ENCODE peak calls at places on chromosomes 11 and 22, in ten cellular contexts. C, P, L, A, M, O, Z, D, E and J are unnamed samples.

GRCh38 chr22:30873661-30874060 is 94.9 kb downstream of the MORC2 start:
- DNase-seq in C (no peak), P (no peak), L (no peak), A (no peak), M (peak), O (no peak), Z (no peak), D (no peak), E (no peak), J (no peak)

GRCh38 chr11:117932987-117933386 is 3.8 kb upstream of the TMPRSS13 start:
- DNase-seq in C (no peak), P (no peak), L (no peak), A (no peak), M (no peak), O (no peak), Z (no peak), D (no peak), E (peak), J (no peak)

GRCh38 chr22:49962012-49962750 is 1.6 kb downstream of the PIM3 start:
- DNase-seq in C (peak), P (peak), L (peak), A (peak), M (peak), O (peak), Z (peak), D (peak), E (peak), J (peak)

GRCh38 chr11:110621826-110622225 is 90.4 kb downstream of the ARHGAP20 start:
- DNase-seq in C (no peak), P (peak), L (peak), A (no peak), M (no peak), O (no peak), Z (no peak), D (no peak), E (no peak), J (no peak)

GRCh38 chr11:2166091-2166851 is 5.3 kb upstream of the INS start:
- DNase-seq in C (peak), P (no peak), L (no peak), A (no peak), M (no peak), O (no peak), Z (peak), D (peak), E (no peak), J (no peak)

GRCh38 chr22:48367731-48368130 is 1459.9 kb downstream of the BRD1 start:
- DNase-seq in C (no peak), P (no peak), L (no peak), A (no peak), M (no peak), O (no peak), Z (no peak), D (no peak), E (peak), J (no peak)

GRCh38 chr11:78100276-78101040 is 20.8 kb upstream of the NDUFC2 start:
- DNase-seq in C (no peak), P (no peak), L (no peak), A (no peak), M (no peak), O (no peak), Z (no peak), D (no peak), E (no peak), J (no peak)

GRCh38 chr22:20021196-20022181 is 579 bp downstream of the TANGO2 start:
- DNase-seq in C (no peak), P (peak), L (no peak), A (no peak), M (peak), O (peak), Z (peak), D (no peak), E (peak), J (no peak)

GRCh38 chr11:29612423-29612822 is 404.4 kb downstream of the KCNA4 start:
- DNase-seq in C (no peak), P (no peak), L (no peak), A (no peak), M (no peak), O (no peak), Z (no peak), D (no peak), E (no peak), J (no peak)

GRCh38 chr22:50146440-50147228 is 23.9 kb upstream of the PANX2 start:
- DNase-seq in C (no peak), P (peak), L (peak), A (no peak), M (peak), O (no peak), Z (no peak), D (no peak), E (peak), J (no peak)

GRCh38 chr11:109015283-109015682 is 350.4 kb downstream of the DDX10 start:
- DNase-seq in C (no peak), P (peak), L (peak), A (no peak), M (no peak), O (peak), Z (peak), D (no peak), E (no peak), J (no peak)

GRCh38 chr11:126268361-126268707 is 361 bp downstream of the SRPRA start:
- DNase-seq in C (no peak), P (no peak), L (no peak), A (no peak), M (no peak), O (no peak), Z (no peak), D (no peak), E (no peak), J (no peak)

GRCh38 chr11:24496728-24497396 is at the start of gene LUZP2:
- DNase-seq in C (no peak), P (peak), L (no peak), A (no peak), M (peak), O (peak), Z (peak), D (no peak), E (no peak), J (no peak)

GRCh38 chr11:61976420-61976800 is 9.0 kb upstream of the FTH1 start:
- DNase-seq in C (no peak), P (no peak), L (no peak), A (no peak), M (peak), O (no peak), Z (no peak), D (no peak), E (no peak), J (no peak)

GRCh38 chr11:15692739-15693138 is 578.0 kb downstream of the INSC start:
- DNase-seq in C (no peak), P (peak), L (no peak), A (no peak), M (no peak), O (peak), Z (no peak), D (no peak), E (no peak), J (no peak)

GRCh38 chr11:35584321-35584720 is 33.9 kb upstream of the FJX1 start:
- DNase-seq in C (no peak), P (peak), L (peak), A (no peak), M (no peak), O (peak), Z (peak), D (no peak), E (no peak), J (no peak)

GRCh38 chr11:68340003-68340767 is 27.8 kb downstream of the LRP5 start:
- DNase-seq in C (peak), P (no peak), L (no peak), A (no peak), M (no peak), O (no peak), Z (no peak), D (no peak), E (no peak), J (no peak)

GRCh38 chr11:43943931-43944751 is 1.7 kb downstream of the C11orf96 start:
- DNase-seq in C (no peak), P (peak), L (no peak), A (no peak), M (peak), O (peak), Z (peak), D (no peak), E (no peak), J (no peak)

GRCh38 chr11:7591107-7591894 is 77.5 kb downstream of the PPFIBP2 start:
- DNase-seq in C (no peak), P (no peak), L (no peak), A (no peak), M (no peak), O (no peak), Z (no peak), D (no peak), E (peak), J (no peak)

GRCh38 chr11:7589861-7590260 is 76.1 kb downstream of the PPFIBP2 start:
- DNase-seq in C (no peak), P (no peak), L (no peak), A (no peak), M (no peak), O (no peak), Z (no peak), D (no peak), E (no peak), J (no peak)

GRCh38 chr11:7592706-7593105 is 78.9 kb downstream of the PPFIBP2 start:
- DNase-seq in C (no peak), P (peak), L (no peak), A (no peak), M (no peak), O (no peak), Z (peak), D (no peak), E (peak), J (no peak)

GRCh38 chr11:7591992-7592391 is 78.2 kb downstream of the PPFIBP2 start:
- DNase-seq in C (no peak), P (no peak), L (no peak), A (no peak), M (no peak), O (no peak), Z (no peak), D (no peak), E (peak), J (no peak)

GRCh38 chr11:7590529-7590928 is 76.7 kb downstream of the PPFIBP2 start:
- DNase-seq in C (no peak), P (no peak), L (no peak), A (no peak), M (no peak), O (no peak), Z (no peak), D (no peak), E (peak), J (no peak)
- H3K27ac ChIP-seq in C (no peak), P (no peak), L (no peak), A (no peak), M (no peak), O (no peak), Z (no peak), D (no peak), E (no peak), J (no peak)

GRCh38 chr11:128892866-128893565 is 1.9 kb downstream of the KCNJ5 start:
- DNase-seq in C (no peak), P (no peak), L (no peak), A (no peak), M (no peak), O (no peak), Z (no peak), D (no peak), E (no peak), J (no peak)
- H3K27ac ChIP-seq in C (no peak), P (no peak), L (no peak), A (no peak), M (no peak), O (no peak), Z (no peak), D (no peak), E (no peak), J (no peak)

GRCh38 chr11:70040869-70041501 is 37.1 kb upstream of the ANO1 start:
- DNase-seq in C (no peak), P (no peak), L (no peak), A (no peak), M (peak), O (no peak), Z (no peak), D (no peak), E (peak), J (peak)

GRCh38 chr11:70038034-70038834 is 39.9 kb upstream of the ANO1 start:
- DNase-seq in C (no peak), P (no peak), L (no peak), A (no peak), M (peak), O (no peak), Z (no peak), D (no peak), E (peak), J (no peak)

GRCh38 chr11:70036971-70037882 is 40.9 kb upstream of the ANO1 start:
- DNase-seq in C (no peak), P (no peak), L (no peak), A (no peak), M (peak), O (no peak), Z (no peak), D (no peak), E (peak), J (peak)

GRCh38 chr11:70043482-70043881 is 34.6 kb upstream of the ANO1 start:
- DNase-seq in C (no peak), P (no peak), L (no peak), A (no peak), M (no peak), O (no peak), Z (no peak), D (no peak), E (no peak), J (no peak)

GRCh38 chr11:70040452-70040851 is 37.7 kb upstream of the ANO1 start:
- DNase-seq in C (no peak), P (no peak), L (no peak), A (no peak), M (peak), O (no peak), Z (no peak), D (no peak), E (peak), J (peak)
- H3K27ac ChIP-seq in C (no peak), P (no peak), L (no peak), A (no peak), M (no peak), O (no peak), Z (no peak), D (no peak), E (no peak), J (no peak)

DNA sequence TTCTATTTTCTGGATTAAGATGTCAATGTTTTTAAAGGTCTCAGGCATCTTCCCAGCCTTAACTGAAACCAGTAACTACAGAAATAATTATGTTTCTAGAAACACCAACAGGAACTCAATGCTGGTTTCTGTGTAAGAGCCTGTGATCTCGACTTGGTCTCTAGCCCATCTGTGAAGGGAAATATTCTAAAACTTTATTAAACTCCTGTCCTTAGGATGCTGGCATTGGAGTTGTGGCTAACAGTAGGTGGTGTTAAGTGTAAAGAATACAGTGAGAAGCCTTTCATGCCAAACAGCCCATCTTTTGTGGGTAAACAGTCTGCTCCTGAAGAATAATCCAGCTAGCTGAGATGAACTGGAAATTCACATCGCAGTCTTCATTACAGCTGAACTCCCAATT is 133.2 kb downstream of the ADAMTS15 start:
- DNase-seq in C (no peak), P (peak), L (no peak), A (no peak), M (no peak), O (no peak), Z (no peak), D (no peak), E (no peak), J (no peak)
- H3K27ac ChIP-seq in C (no peak), P (peak), L (no peak), A (peak), M (no peak), O (peak), Z (peak), D (no peak), E (peak), J (no peak)

DNA sequence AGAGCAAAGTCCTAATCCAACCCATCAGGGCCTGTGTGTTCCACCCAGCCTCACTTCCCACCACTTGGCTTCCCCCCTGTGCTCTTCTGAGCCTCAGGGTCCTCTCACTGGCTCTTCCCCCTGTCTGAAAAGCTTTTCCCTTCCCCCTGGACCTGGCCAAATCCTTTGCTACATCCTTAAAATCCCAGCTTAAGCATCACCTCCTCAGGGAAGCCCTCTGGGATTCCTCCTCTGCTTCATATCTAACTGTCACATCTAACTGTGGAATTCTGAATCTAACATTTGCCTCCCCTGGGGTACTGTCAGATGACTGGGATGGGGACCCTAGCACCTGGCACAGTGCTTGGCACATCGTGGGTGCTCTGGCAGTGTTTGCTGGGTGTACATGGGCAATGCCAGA is 985 bp downstream of the CACNA1I start:
- DNase-seq in C (no peak), P (no peak), L (no peak), A (no peak), M (no peak), O (no peak), Z (no peak), D (no peak), E (no peak), J (no peak)
- H3K27ac ChIP-seq in C (no peak), P (no peak), L (no peak), A (no peak), M (no peak), O (no peak), Z (no peak), D (no peak), E (no peak), J (no peak)

GRCh38 chr22:23385301-23386244 is 194.5 kb downstream of the IGLL1 start:
- DNase-seq in C (peak), P (peak), L (peak), A (peak), M (peak), O (peak), Z (peak), D (peak), E (peak), J (peak)

GRCh38 chr22:23384899-23385298 is 195.2 kb downstream of the IGLL1 start:
- DNase-seq in C (no peak), P (no peak), L (no peak), A (no peak), M (peak), O (no peak), Z (no peak), D (no peak), E (no peak), J (no peak)

GRCh38 chr22:23382796-23383195 is 197.3 kb downstream of the IGLL1 start:
- DNase-seq in C (no peak), P (no peak), L (no peak), A (no peak), M (peak), O (no peak), Z (no peak), D (no peak), E (no peak), J (no peak)

GRCh38 chr22:23383491-23384450 is 196.3 kb downstream of the IGLL1 start:
- DNase-seq in C (no peak), P (no peak), L (no peak), A (no peak), M (peak), O (no peak), Z (no peak), D (no peak), E (no peak), J (no peak)

GRCh38 chr22:23384451-23384850 is 195.6 kb downstream of the IGLL1 start:
- DNase-seq in C (no peak), P (no peak), L (no peak), A (no peak), M (no peak), O (no peak), Z (no peak), D (no peak), E (no peak), J (no peak)
- H3K27ac ChIP-seq in C (no peak), P (no peak), L (no peak), A (no peak), M (no peak), O (no peak), Z (no peak), D (no peak), E (no peak), J (no peak)